ENCODE peak calls at places on chromosomes 13 and 19, in four cellular contexts. S, O, R and D are unnamed samples.

GRCh38 chr19:33446918-33447293 is 73.4 kb downstream of the CEBPG start:
- DNase-seq in O (no peak), R (no peak), S (no peak), D (no peak)

GRCh38 chr13:72295173-72295572 is 428.2 kb upstream of the DACH1 start:
- DNase-seq in R (no peak), O (no peak), S (no peak), D (no peak)

GRCh38 chr19:53467138-53467502 is 413 bp upstream of the ZNF813 start:
- DNase-seq in R (peak), S (peak), O (no peak), D (no peak)

GRCh38 chr13:103140001-103140671 is 73.9 kb upstream of the SLC10A2 start:
- DNase-seq in R (peak), S (peak), O (peak), D (peak)

GRCh38 chr19:47741544-47742125 is 3.7 kb upstream of the NOP53 start:
- DNase-seq in S (no peak), O (no peak), R (no peak), D (no peak)

GRCh38 chr19:10568444-10568825 is 344 bp downstream of the CDKN2D start:
- DNase-seq in S (peak), R (no peak), O (no peak), D (no peak)

GRCh38 chr13:97567510-97568243 is 133.7 kb downstream of the RAP2A start:
- DNase-seq in R (no peak), O (peak), S (no peak), D (no peak)

GRCh38 chr19:364496-365287 is 20.1 kb upstream of the MIER2 start:
- DNase-seq in R (no peak), S (no peak), O (no peak), D (no peak)

GRCh38 chr19:39823693-39824092 is 10.3 kb downstream of the DYRK1B start:
- DNase-seq in R (no peak), S (no peak), O (no peak), D (no peak)

GRCh38 chr13:98052412-98052811 is 90.5 kb upstream of the FARP1 start:
- DNase-seq in O (no peak), R (no peak), S (no peak), D (no peak)

GRCh38 chr19:2300533-2300932 is 7.4 kb downstream of the LINGO3 start:
- DNase-seq in O (no peak), S (no peak), R (no peak), D (no peak)

GRCh38 chr13:20482275-20482761 is 43.3 kb downstream of the CRYL1 start:
- DNase-seq in R (no peak), O (no peak), S (no peak), D (peak)

GRCh38 chr13:84702174-84702573 is 819.9 kb upstream of the SLITRK1 start:
- DNase-seq in O (no peak), S (no peak), R (no peak), D (no peak)

GRCh38 chr13:65347420-65348030 is 1882.6 kb downstream of the PCDH9 start:
- DNase-seq in R (no peak), S (no peak), O (no peak), D (no peak)

GRCh38 chr19:14409157-14410053 is 9.7 kb downstream of the DDX39A start:
- DNase-seq in R (peak), S (no peak), O (no peak), D (no peak)

GRCh38 chr19:14411161-14411560 is 8.0 kb downstream of the DDX39A start:
- DNase-seq in S (no peak), R (no peak), O (no peak), D (no peak)

GRCh38 chr19:14408641-14409120 is 10.5 kb downstream of the DDX39A start:
- DNase-seq in R (peak), S (no peak), O (no peak), D (no peak)

GRCh38 chr19:14410775-14411134 is 8.4 kb downstream of the DDX39A start:
- DNase-seq in O (no peak), S (no peak), R (peak), D (no peak)

DNA sequence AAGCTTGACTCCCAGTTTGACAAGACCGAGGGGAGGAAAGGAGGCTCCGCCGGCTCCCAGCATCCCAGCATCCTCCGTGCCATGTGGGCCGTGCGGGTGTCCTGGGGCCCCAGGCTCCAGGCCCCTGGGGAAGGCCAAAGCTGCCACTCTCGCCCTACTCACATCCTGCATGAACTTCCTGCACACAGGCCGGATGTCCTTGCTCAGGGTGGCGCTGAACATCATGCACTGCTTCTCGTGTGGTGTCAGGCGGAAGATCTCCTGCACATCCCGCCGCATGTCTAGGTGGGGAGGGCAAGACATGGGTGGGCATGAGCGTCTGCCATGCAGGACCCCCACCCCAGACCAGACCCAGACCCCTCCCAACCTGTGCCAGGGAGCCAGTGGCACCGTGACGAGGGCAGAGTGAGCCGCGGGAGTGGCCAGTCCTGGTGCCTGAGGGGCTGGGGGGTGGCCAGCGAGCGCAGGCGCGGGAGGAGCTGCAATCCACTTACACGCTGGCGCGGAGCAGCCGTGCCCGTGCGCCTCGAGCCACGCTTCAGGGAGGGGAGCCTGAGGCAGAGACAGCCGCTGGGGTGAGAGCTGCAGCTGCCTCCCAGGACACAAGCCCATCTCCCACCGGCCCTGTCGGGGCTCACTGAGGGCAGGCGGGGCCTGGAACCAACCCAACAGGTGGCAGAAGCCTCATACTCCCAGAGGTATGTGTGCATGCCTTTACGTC is 8.9 kb downstream of the DDX39A start:
- DNase-seq in O (no peak), S (no peak), R (peak), D (no peak)
- TF ChIP-seq ELF4 in O (no peak), S (no peak), R (no peak), D (no peak)

GRCh38 chr13:59391696-59392095 is 772.0 kb downstream of the DIAPH3 start:
- DNase-seq in S (peak), R (peak), O (peak), D (peak)

GRCh38 chr13:59398661-59399060 is 765.1 kb downstream of the DIAPH3 start:
- DNase-seq in O (no peak), S (no peak), R (no peak), D (no peak)

GRCh38 chr13:59398127-59398526 is 765.6 kb downstream of the DIAPH3 start:
- DNase-seq in O (no peak), S (no peak), R (no peak), D (no peak)

GRCh38 chr13:59392328-59392727 is 771.4 kb downstream of the DIAPH3 start:
- DNase-seq in S (no peak), O (no peak), R (no peak), D (no peak)

GRCh38 chr13:59394526-59394925 is 769.2 kb downstream of the DIAPH3 start:
- DNase-seq in O (no peak), R (no peak), S (no peak), D (no peak)
- TF ChIP-seq SP1 in O (no peak), R (no peak), S (no peak), D (no peak)

DNA sequence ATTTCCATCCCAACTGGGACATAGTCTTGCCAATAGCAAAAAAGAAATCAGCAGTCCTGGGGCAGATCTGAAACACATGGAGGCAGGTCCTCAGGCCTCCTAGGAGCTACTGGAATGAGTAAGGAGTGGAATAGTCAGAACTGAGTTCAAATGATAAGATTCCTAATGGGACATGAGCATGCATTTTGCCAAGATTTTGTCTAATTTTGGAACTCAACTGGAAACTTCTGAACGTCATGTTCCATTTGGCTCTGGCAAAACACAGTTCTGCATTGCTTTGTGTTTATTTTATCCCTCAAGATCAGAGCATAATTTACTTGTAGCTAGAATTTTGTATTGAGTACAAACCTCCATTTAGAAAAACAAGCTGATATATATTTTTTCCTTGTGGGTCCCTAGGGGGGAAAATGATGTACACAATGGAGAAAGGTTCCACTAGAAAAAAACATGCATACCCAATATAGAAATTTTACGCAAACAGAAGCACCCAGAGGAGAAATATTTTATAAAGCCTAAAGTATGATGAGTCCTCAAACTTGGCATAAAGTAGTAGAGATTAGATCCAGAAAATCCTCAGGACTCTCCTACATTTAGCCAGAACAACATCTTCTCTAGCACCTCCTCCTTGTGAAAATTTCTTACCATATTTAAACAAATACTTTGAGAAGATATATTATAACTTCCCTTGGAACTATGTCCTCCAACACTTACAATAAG is 149.0 kb upstream of the SERP2 start:
- DNase-seq in S (no peak), O (no peak), R (no peak), D (no peak)
- TF ChIP-seq ELF4 in S (no peak), O (no peak), R (no peak), D (no peak)

DNA sequence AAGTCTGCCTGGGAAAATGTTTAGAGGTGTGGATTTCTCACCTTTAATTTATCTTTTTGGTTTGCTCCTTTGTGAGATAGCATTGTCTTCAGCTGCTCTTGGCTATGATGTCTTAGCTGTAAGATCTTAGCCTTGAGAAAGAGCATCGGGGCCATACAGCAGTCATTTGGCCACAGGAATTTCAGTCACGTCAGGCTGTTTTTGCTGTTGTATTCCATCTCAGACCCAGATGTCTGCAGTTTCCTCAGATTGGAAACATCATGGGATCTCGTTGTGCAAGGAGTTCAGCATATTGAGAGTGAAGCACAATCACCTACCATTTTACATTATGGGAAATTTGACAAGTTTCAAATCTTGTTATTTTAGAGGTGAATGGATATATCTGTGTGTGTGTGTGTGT is 89.3 kb upstream of the C1QTNF9B start:
- DNase-seq in O (no peak), R (no peak), S (no peak), D (no peak)
- TF ChIP-seq SP1 in O (no peak), R (no peak), S (no peak), D (no peak)